ENCODE peak calls at places on chromosomes 16 and 17, in eight cellular contexts. R is effector memory CD4-positive, alpha-beta T cell; Y is right cardiac atrium; J is heart left ventricle; Z is tibial artery; U is pancreas; M is colonic mucosa; V is thyroid gland. P is an unnamed sample.

GRCh38 chr17:56908061-56908542 is 5.7 kb downstream of the TRIM25 start:
- DNase-seq in U (no peak), M (peak), V (peak), R (no peak), J (peak), Y (peak), Z (peak), P (peak)

GRCh38 chr17:16358394-16358793 is 5.1 kb upstream of the CENPV start:
- DNase-seq in V (no peak), U (no peak), R (no peak), J (no peak), M (no peak), Y (no peak), Z (no peak), P (no peak)

GRCh38 chr17:50096092-50096491 is 941 bp downstream of the PDK2 start:
- DNase-seq in J (no peak), V (peak), M (no peak), R (no peak), U (peak), Z (no peak), Y (no peak), P (no peak)

GRCh38 chr16:7714775-7715174 is 382.1 kb downstream of the RBFOX1 start:
- DNase-seq in M (no peak), R (no peak), Y (no peak), Z (no peak), J (no peak), V (no peak), U (no peak), P (no peak)

GRCh38 chr16:56936491-56936890 is 4.5 kb downstream of the HERPUD1 start:
- DNase-seq in M (no peak), J (no peak), U (no peak), V (no peak), R (no peak), Z (no peak), Y (no peak), P (no peak)

GRCh38 chr17:36877774-36878173 is 59.5 kb upstream of the LHX1 start:
- DNase-seq in J (no peak), Y (no peak), M (no peak), V (no peak), U (no peak), Z (no peak), R (no peak), P (no peak)

GRCh38 chr16:54847609-54848008 is 83.1 kb upstream of the IRX5 start:
- DNase-seq in J (no peak), M (no peak), U (no peak), V (no peak), Y (no peak), R (no peak), Z (no peak), P (no peak)

GRCh38 chr16:67481561-67482259 is 753 bp upstream of the ATP6V0D1 start:
- DNase-seq in Z (no peak), V (peak), R (peak), J (peak), M (peak), Y (peak), U (peak), P (peak)

GRCh38 chr16:73002836-73003235 is 45.1 kb downstream of the ZFHX3 start:
- DNase-seq in Z (no peak), Y (no peak), R (no peak), U (no peak), M (no peak), V (no peak), J (no peak), P (no peak)

GRCh38 chr17:49497147-49498036 is 2.3 kb downstream of the NGFR start:
- DNase-seq in V (peak), R (no peak), Z (peak), J (no peak), Y (peak), U (no peak), M (no peak), P (no peak)

GRCh38 chr16:77877712-77878111 is 89.3 kb downstream of the VAT1L start:
- DNase-seq in R (no peak), Y (no peak), J (no peak), V (no peak), Z (no peak), M (no peak), U (no peak), P (no peak)

GRCh38 chr17:56021681-56022205 is 131.5 kb upstream of the ANKFN1 start:
- DNase-seq in R (no peak), V (no peak), U (no peak), Z (no peak), M (no peak), J (no peak), Y (no peak), P (no peak)

GRCh38 chr16:30777591-30778297 is 9.3 kb downstream of the ZNF629 start:
- DNase-seq in Y (peak), M (no peak), R (no peak), Z (no peak), V (no peak), U (no peak), J (no peak), P (no peak)

GRCh38 chr16:48366165-48367093 is 18.8 kb downstream of the SIAH1 start:
- DNase-seq in J (no peak), U (no peak), R (peak), Z (peak), M (peak), V (no peak), Y (no peak), P (peak)

GRCh38 chr16:87233928-87234327 is 83.3 kb downstream of the C16orf95 start:
- DNase-seq in J (no peak), R (no peak), Z (no peak), M (no peak), V (no peak), Y (no peak), U (no peak), P (no peak)

GRCh38 chr17:59561042-59561441 is 4.4 kb upstream of the DHX40 start:
- DNase-seq in Y (no peak), V (no peak), J (no peak), U (no peak), Z (no peak), R (no peak), M (no peak), P (no peak)

GRCh38 chr17:34675143-34675542 is 95.8 kb downstream of the TMEM132E start:
- DNase-seq in U (no peak), Y (no peak), J (no peak), R (no peak), Z (no peak), V (no peak), M (no peak), P (no peak)

GRCh38 chr16:7270006-7270405 is 62.6 kb upstream of the RBFOX1 start:
- DNase-seq in J (no peak), Z (no peak), V (no peak), R (no peak), Y (no peak), M (no peak), U (no peak), P (no peak)

GRCh38 chr17:47891545-47892088 is 4.4 kb upstream of the SP2 start:
- DNase-seq in R (no peak), U (no peak), Y (no peak), M (no peak), J (no peak), V (no peak), Z (no peak), P (no peak)

GRCh38 chr16:4690946-4691665 is 2.3 kb upstream of the NUDT16L1 start:
- DNase-seq in U (peak), Z (no peak), M (no peak), V (no peak), Y (peak), R (no peak), J (no peak), P (no peak)

GRCh38 chr16:19135896-19136438 is 22.2 kb downstream of the ITPRIPL2 start:
- DNase-seq in M (peak), Y (peak), R (no peak), J (peak), U (no peak), Z (no peak), V (no peak), P (peak)

GRCh38 chr17:70270554-70270953 is 101.2 kb downstream of the KCNJ2 start:
- DNase-seq in Y (no peak), M (no peak), J (no peak), R (no peak), U (no peak), Z (no peak), V (no peak), P (no peak)

DNA sequence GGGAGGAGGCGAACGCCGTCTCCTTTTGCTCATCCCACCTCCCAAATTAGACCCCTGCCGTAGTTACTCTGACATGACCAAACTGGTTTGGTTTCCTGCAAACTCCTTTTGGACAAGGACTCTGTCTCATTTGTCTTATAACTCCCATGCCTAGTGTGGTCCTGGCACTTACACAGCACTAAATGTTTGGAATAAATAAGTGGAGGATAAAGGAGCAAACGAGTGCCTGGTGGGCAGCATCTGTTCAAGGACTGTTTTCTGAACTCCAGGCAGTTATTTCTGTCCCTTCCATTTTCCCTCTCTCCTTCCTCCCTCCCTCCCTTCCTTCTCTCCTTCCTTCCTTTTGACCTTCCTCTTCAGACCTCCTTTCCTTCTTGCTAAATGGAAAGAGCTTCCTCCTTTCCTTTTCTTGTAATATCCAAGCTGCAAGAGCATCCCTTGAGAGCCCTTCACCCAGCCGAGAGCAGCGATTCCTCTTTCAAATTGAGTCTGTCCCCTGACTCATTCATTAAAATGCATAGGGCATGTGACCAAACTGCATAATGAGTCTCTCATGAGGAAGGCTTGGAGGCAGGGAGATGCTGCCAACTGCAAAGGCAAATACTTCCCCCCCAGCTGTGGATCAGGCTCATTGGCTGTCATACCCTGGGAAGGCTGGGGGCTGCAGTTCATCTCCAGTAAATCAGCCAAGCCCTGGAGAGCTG is 36.9 kb downstream of the CHD9 start:
- DNase-seq in V (no peak), U (no peak), Y (peak), R (no peak), Z (peak), M (peak), J (peak), P (peak)
- H3K27ac ChIP-seq in V (peak), U (peak), Y (peak), R (no peak), Z (peak), M (peak), J (peak), P (peak)

GRCh38 chr17:46126840-46127239 is 66.4 kb downstream of the KANSL1 start:
- DNase-seq in Z (no peak), R (no peak), M (no peak), Y (no peak), J (no peak), U (no peak), V (no peak), P (no peak)
- H3K27ac ChIP-seq in Z (no peak), R (no peak), M (no peak), Y (no peak), J (no peak), U (no peak), V (no peak), P (no peak)

DNA sequence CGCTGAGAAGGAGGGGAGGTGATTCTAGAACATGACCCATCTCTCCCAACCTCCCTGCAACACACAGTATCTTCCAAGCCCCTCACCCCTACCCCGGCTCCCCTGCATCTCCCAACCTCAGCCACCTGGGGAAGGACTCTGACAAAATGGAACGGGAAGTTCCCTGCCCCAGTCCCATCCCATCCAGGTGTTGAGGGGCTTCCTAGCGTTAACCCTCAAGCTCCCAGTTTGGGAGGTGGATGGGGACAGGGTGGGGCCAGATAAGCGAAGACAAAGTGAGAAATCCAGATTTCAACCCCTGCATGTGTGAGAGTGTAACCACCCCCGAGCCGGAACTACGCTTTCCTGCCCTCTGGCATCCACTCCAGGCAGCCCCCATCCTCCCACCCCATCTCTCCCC is 1.8 kb downstream of the ZSCAN10 start:
- DNase-seq in J (no peak), V (no peak), Y (no peak), Z (no peak), U (no peak), M (no peak), R (no peak), P (no peak)
- H3K27ac ChIP-seq in J (no peak), V (no peak), Y (no peak), Z (no peak), U (no peak), M (no peak), R (no peak), P (no peak)

GRCh38 chr17:77372444-77373297 is 231.9 kb downstream of the SEC14L1 start:
- DNase-seq in M (peak), V (peak), R (peak), Z (peak), Y (peak), U (peak), J (peak), P (peak)
- H3K27ac ChIP-seq in M (peak), V (peak), R (peak), Z (peak), Y (peak), U (peak), J (peak), P (peak)

GRCh38 chr16:16075463-16076399 is 126.3 kb downstream of the ABCC1 start:
- DNase-seq in V (no peak), R (no peak), Z (peak), M (peak), J (peak), U (no peak), Y (no peak), P (peak)

GRCh38 chr16:16076400-16076901 is 127.0 kb downstream of the ABCC1 start:
- DNase-seq in U (no peak), V (no peak), M (no peak), Y (no peak), J (no peak), R (no peak), Z (no peak), P (no peak)

GRCh38 chr16:16071631-16072244 is 122.3 kb downstream of the ABCC1 start:
- DNase-seq in Z (no peak), U (peak), M (no peak), V (peak), R (no peak), Y (no peak), J (peak), P (no peak)

DNA sequence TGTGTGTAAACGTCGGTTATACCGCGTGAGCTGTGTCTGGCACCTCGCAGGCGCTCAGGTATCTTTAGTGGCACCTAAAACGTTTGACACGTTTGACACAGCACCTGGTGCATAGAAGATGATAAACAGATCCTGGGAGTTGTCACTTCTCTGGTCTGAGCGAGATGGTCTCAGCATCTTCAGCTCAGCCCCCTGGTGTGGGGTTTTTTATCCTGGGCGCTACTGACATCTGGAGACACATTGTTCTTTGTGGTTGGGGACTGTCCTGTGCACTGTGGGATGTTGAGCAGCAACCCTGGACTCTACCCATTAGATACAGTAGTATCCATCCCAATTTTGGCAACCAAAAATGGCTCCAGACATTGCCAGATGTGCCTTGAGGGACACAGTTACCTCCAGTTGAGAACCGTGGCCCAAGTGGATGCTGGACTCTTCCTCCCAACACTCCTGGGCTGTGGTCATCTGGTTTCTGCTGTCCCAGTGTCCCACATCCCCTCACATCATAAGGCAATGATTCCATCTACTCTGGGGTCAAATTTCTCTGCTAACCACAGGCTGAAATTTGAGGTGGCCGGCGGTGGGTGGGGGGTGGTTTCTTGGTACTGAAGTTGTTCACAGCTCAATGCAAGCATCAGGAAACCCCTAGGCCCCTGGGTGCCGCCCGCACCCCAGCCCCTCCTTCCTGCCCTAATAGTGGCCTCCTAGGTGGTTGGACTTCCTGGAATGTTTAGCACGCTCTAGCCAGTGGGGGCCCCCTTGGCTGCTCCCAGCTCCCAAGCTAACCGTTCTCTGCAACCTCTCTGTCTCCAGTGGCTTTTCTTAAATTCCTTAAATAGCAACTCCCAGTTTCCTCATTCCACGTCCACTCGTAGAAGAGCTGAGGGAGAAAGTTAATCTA is 124.7 kb downstream of the ABCC1 start:
- DNase-seq in V (peak), M (no peak), Z (no peak), Y (peak), U (peak), R (no peak), J (no peak), P (peak)
- H3K27ac ChIP-seq in V (peak), M (no peak), Z (peak), Y (no peak), U (peak), R (no peak), J (no peak), P (peak)

GRCh38 chr17:66576473-66576872 is 258.4 kb upstream of the CACNG5 start:
- DNase-seq in V (no peak), Y (no peak), R (no peak), J (no peak), Z (no peak), M (no peak), U (no peak), P (no peak)
- H3K27ac ChIP-seq in V (no peak), Y (no peak), R (no peak), J (no peak), Z (no peak), M (no peak), U (no peak), P (no peak)

GRCh38 chr16:1754204-1754603 is 17.1 kb downstream of the NME3 start:
- DNase-seq in V (no peak), Z (no peak), Y (no peak), M (no peak), R (no peak), U (no peak), J (no peak), P (no peak)
- H3K27ac ChIP-seq in V (no peak), Z (no peak), Y (no peak), M (no peak), R (no peak), U (no peak), J (no peak), P (no peak)

GRCh38 chr17:82242977-82243647 is 14.3 kb downstream of the SLC16A3 start:
- DNase-seq in Y (peak), J (peak), U (peak), M (peak), V (peak), R (no peak), Z (peak), P (peak)
- H3K27ac ChIP-seq in Y (no peak), J (peak), U (peak), M (peak), V (peak), R (no peak), Z (peak), P (peak)